ENCODE peak calls at places on chromosomes 11 and 22, in four cellular contexts. L is K562, H is GM12878, A is HepG2. T is an unnamed sample. For H3K4me1, the result is how much of the 10 kb centered on the place peaks cover.

GRCh38 chr11:15128621-15129020 is 13.9 kb downstream of the INSC start:
- DNase-seq in H (no peak), L (no peak), A (no peak), T (no peak)

GRCh38 chr11:3111919-3112690 is 53.0 kb downstream of the OSBPL5 start:
- DNase-seq in H (no peak), L (no peak), A (no peak), T (peak)

GRCh38 chr22:24982301-24983056 is 30.0 kb downstream of the KIAA1671 start:
- DNase-seq in L (no peak), H (no peak), A (no peak), T (no peak)

GRCh38 chr22:43435851-43436535 is 24.2 kb downstream of the MPPED1 start:
- DNase-seq in H (no peak), L (no peak), A (no peak), T (no peak)

GRCh38 chr11:119051440-119052162 is 5.4 kb downstream of the HYOU1 start:
- DNase-seq in H (peak), L (no peak), A (no peak), T (no peak)

GRCh38 chr22:29605236-29605850 is 1.9 kb downstream of the NF2 start:
- DNase-seq in H (no peak), A (no peak), L (no peak), T (no peak)

GRCh38 chr11:63835156-63835540 is 3.8 kb upstream of the MARK2 start:
- DNase-seq in A (no peak), L (no peak), H (no peak), T (no peak)

GRCh38 chr11:131980878-131981668 is 610.7 kb downstream of the NTM start:
- DNase-seq in H (no peak), A (no peak), L (no peak), T (no peak)

GRCh38 chr11:71158936-71159335 is 93.4 kb downstream of the SHANK2 start:
- DNase-seq in H (no peak), L (no peak), A (no peak), T (no peak)

GRCh38 chr11:72625746-72626636 is 48.2 kb downstream of the PDE2A start:
- DNase-seq in A (peak), H (no peak), L (peak), T (peak)

GRCh38 chr22:48520888-48521600 is 1306.6 kb downstream of the BRD1 start:
- DNase-seq in A (no peak), L (no peak), H (no peak), T (no peak)

GRCh38 chr22:35380537-35381423 is at the start of gene HMOX1:
- DNase-seq in A (peak), H (no peak), L (no peak), T (peak)

GRCh38 chr22:45246060-45246985 is 5.6 kb upstream of the KIAA0930 start:
- DNase-seq in A (peak), H (no peak), L (no peak), T (peak)

DNA sequence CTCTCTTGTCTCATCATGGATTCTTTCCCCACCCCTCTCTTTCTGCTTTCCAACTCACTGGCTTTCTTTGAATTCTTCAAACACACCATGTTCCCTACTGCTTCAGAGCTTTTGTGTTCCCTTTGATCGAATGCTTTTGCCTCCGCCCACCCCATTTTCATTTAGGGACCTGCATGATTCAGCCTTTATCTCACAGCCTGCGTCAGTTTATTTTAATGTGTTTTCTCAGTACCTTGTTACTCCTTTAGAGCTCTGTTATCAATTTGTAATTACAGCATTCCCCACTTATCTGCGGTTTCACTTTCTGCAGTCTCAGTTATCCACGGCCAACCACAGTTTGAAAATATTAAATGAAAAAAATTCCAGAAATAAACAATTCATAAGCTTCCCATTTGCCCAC is 451.3 kb downstream of the METTL15 start:
- DNase-seq in A (no peak), H (no peak), L (no peak), T (peak)
- TF ChIP-seq BHLHE40 in A (no peak), H (no peak), L (no peak), T (no peak)

GRCh38 chr11:61754534-61755482 is 2.4 kb downstream of the MYRF start:
- DNase-seq in H (no peak), A (no peak), L (peak), T (peak)
- TF ChIP-seq MXI1 in H (no peak), A (no peak), L (no peak), T (no peak)

GRCh38 chr11:111632798-111633197 is 30.5 kb downstream of the SIK2 start:
- DNase-seq in L (no peak), A (no peak), H (no peak), T (no peak)
- H3K4me1 ChIP-seq in L (under half), A (half or more), H (under half), T (under half)

GRCh38 chr11:130171534-130171933 is 12.0 kb downstream of the ST14 start:
- DNase-seq in L (no peak), A (no peak), H (no peak), T (no peak)
- TF ChIP-seq BHLHE40 in L (no peak), A (no peak), H (no peak), T (no peak)